ENCODE peak calls at places on chromosomes 6 and 20, in five cellular contexts. D, H, J, Y and X are unnamed samples. For H3K4me1, the result is how much of the 10 kb centered on the place peaks cover.

GRCh38 chr20:50260480-50261221 is 70.0 kb downstream of the CEBPB start:
- DNase-seq in J (peak), Y (no peak), H (no peak), D (no peak), X (no peak)

GRCh38 chr6:37324131-37325033 is 29.4 kb upstream of the RNF8 start:
- DNase-seq in D (no peak), H (no peak), Y (no peak), J (no peak), X (no peak)

GRCh38 chr20:23179766-23180403 is 93.8 kb upstream of the CD93 start:
- DNase-seq in Y (no peak), D (no peak), J (no peak), H (no peak), X (no peak)

GRCh38 chr6:74871757-74872156 is 334.1 kb downstream of the COL12A1 start:
- DNase-seq in D (no peak), H (no peak), J (no peak), Y (no peak), X (no peak)

GRCh38 chr6:35024601-35025054 is 116.5 kb downstream of the TCP11 start:
- DNase-seq in J (peak), H (peak), D (peak), Y (peak), X (peak)

GRCh38 chr20:23399568-23400241 is 21.6 kb downstream of the NAPB start:
- DNase-seq in D (peak), J (no peak), H (no peak), Y (no peak), X (no peak)

GRCh38 chr6:118895241-118895561 is 1.2 kb downstream of the ASF1A start:
- DNase-seq in J (no peak), Y (no peak), H (no peak), D (no peak), X (no peak)

GRCh38 chr6:148168856-148169255 is 173.8 kb upstream of the SASH1 start:
- DNase-seq in Y (no peak), D (peak), J (no peak), H (no peak), X (no peak)

GRCh38 chr6:44538131-44538835 is 150.8 kb downstream of the CDC5L start:
- DNase-seq in H (no peak), D (no peak), J (no peak), Y (no peak), X (no peak)

GRCh38 chr6:31168606-31169005 is 1.9 kb downstream of the POU5F1 start:
- DNase-seq in H (no peak), Y (no peak), J (no peak), D (no peak), X (no peak)
- H3K4me3 ChIP-seq in H (no peak), Y (no peak), J (no peak), D (no peak), X (no peak)

GRCh38 chr6:13681305-13682061 is 30.2 kb downstream of the RANBP9 start:
- DNase-seq in D (no peak), H (no peak), J (no peak), Y (no peak), X (no peak)
- H3K4me1 ChIP-seq in D (under half), H (under half), J (under half), Y (under half), X (under half)

GRCh38 chr6:79227445-79227844 is 7.0 kb downstream of the HMGN3 start:
- DNase-seq in D (no peak), H (no peak), Y (no peak), J (no peak), X (no peak)
- H3K4me3 ChIP-seq in D (no peak), H (no peak), Y (no peak), J (no peak), X (no peak)

DNA sequence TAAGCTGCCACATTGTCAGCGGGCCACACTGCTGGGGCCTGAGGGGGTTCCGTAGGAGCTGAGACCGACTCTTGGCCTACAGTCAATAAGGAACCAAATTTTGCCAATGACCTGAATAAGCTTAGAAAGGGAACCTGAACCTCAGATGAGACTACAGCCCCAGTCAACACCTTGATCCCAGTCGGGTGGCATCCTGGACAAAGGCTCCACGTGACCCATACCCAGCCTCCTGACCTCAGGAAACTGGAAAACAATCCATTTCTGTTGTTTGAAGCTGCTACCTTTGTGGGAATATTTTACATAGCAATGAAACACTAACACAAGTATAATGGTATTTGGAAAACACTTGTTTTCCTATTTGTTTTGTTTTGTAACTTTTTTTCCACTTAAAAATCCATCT is 179.9 kb upstream of the RALGAPA2 start:
- DNase-seq in J (no peak), D (no peak), Y (no peak), H (no peak), X (no peak)
- H3K4me1 ChIP-seq in J (under half), D (under half), Y (under half), H (under half), X (under half)

GRCh38 chr6:169838291-169839028 is 87.0 kb downstream of the ERMARD start:
- DNase-seq in H (no peak), J (no peak), Y (no peak), D (no peak), X (peak)

GRCh38 chr6:169839493-169839892 is 88.1 kb downstream of the ERMARD start:
- DNase-seq in J (no peak), Y (no peak), D (no peak), H (no peak), X (no peak)

GRCh38 chr6:169839029-169839481 is 87.6 kb downstream of the ERMARD start:
- DNase-seq in D (no peak), Y (no peak), H (no peak), J (no peak), X (peak)

GRCh38 chr6:169841251-169841650 is 89.8 kb downstream of the ERMARD start:
- DNase-seq in D (no peak), H (no peak), Y (no peak), J (no peak), X (no peak)

GRCh38 chr6:169839898-169840631 is 88.6 kb downstream of the ERMARD start:
- DNase-seq in H (no peak), J (no peak), D (no peak), Y (no peak), X (no peak)
- H3K4me3 ChIP-seq in H (no peak), J (no peak), D (no peak), Y (no peak), X (no peak)

DNA sequence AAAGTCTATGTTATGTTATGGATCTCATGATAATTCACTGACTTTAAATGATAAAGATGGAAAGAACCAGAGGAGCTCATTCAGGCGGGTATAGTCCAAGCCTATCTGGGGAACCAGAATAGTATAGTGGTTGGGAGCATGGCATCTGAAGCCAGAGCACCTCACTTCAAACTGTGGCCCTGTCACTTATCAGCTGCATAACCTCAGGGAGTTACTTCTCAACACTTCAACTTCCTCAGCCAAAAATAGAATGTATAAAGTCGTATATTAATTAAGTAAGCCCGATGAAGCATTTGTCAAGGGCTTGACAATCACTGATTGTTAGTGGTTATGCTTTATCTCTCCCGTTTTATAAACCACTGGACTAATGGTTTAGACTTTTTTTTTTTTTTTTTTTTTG is 112.7 kb downstream of the RTN4IP1 start:
- DNase-seq in J (no peak), H (no peak), D (peak), Y (no peak), X (no peak)
- H3K4me1 ChIP-seq in J (under half), H (under half), D (under half), Y (under half), X (under half)

DNA sequence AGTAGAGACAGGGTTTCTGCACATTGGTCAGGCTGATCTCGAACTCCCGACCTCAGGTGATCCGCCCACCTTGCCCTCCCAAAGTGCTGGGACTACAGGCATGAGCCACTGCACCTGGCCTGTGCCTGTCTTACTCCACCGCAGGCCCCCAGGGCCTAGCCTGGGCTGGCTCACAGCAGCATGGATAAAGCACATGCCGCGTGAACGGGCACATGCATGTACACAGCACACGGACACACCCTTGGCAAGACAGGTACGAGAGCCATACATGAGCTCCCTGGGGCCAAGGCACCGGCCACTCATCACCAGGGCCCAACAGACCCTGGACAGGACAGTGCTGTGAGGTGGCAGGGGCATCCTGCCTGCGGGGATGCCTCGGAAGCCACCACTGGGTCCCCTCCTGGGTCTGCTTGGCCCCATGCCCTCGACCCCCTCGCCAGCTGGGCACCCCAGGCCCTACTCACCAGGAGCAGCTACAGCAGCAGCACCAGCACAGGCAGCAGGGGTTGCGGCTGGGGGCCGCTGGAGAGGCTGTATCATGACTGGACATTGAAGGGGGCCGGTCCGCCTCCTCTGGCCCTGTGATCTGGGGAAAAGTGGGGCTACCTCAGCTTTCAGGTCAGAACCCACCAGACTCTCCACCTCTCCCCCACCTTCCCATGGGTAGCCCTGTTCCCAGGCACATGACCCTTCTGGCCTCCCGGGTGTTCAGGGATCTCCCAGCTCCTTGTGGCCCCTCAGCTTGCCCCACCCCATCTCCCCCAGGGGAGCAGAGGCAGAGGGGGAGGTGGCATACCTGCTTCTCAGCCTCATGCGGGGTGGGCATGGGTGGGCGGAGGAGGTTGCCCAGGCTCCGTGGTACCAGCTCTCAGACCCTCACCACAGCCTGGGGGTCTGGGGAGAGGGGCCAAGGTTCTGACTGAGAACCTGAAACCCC is 3.0 kb downstream of the RGS19 start:
- DNase-seq in H (no peak), Y (no peak), J (no peak), D (no peak), X (no peak)
- H3K4me3 ChIP-seq in H (no peak), Y (no peak), J (peak), D (no peak), X (no peak)

GRCh38 chr6:11606287-11606686 is 68.7 kb downstream of the TMEM170B start:
- DNase-seq in J (no peak), Y (no peak), H (no peak), D (no peak), X (no peak)

GRCh38 chr6:11604215-11604614 is 66.7 kb downstream of the TMEM170B start:
- DNase-seq in Y (no peak), J (no peak), D (no peak), H (no peak), X (no peak)

GRCh38 chr6:11605507-11605905 is 68.0 kb downstream of the TMEM170B start:
- DNase-seq in D (no peak), H (no peak), J (no peak), Y (peak), X (no peak)

GRCh38 chr6:11607381-11607780 is 69.8 kb downstream of the TMEM170B start:
- DNase-seq in J (no peak), D (no peak), Y (no peak), H (no peak), X (no peak)

DNA sequence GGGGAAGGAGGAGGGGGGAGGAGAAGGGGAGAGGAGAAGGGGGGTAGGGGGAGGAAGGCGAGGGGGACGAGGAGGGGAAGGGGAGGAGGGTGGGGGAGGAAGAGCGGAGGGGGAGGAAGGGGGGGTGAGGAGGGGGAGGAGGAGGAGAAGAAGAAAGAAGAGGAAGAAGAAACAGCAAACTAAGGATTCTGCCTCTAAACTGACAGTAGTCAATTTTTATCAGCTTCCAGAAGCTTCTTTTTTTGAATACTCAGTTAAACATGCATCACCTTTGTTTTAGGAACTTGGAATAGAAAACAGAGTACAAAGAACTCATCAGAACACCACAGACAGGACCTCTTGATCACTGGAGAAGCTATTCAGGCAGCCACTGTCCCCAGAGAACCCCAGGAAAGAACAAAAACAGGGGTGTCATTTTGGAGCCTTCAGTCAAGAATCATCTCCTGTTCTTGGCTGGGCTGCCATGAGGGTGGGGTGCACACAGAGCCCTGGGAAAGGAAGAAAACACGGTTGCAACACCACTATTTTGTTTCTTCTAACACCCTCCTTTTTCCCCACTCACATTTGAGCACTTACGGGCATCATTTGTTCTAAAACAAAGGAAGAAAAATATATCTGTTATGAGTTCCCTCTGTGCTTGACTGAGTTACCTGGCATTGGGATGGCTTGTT is 67.4 kb downstream of the TMEM170B start:
- DNase-seq in H (no peak), D (no peak), J (no peak), Y (no peak), X (no peak)
- H3K4me1 ChIP-seq in H (under half), D (under half), J (under half), Y (under half), X (under half)